ENCODE peak calls at places on chromosomes 5 and 9, in five cellular contexts. One of them, this sample, is unnamed.

GRCh38 chr9:107190031-107190935 is 92.8 kb upstream of the RAD23B start:
- DNase-seq in breast epithelium: no peak
- DNase-seq in dorsolateral prefrontal cortex: no peak
- DNase-seq in kidney: no peak
- DNase-seq in CD8-positive, alpha-beta T cell: no peak
- DNase-seq in this sample: no peak

GRCh38 chr9:6910032-6910431 is 152.3 kb downstream of the KDM4C start:
- DNase-seq in breast epithelium: no peak
- DNase-seq in CD8-positive, alpha-beta T cell: no peak
- DNase-seq in kidney: no peak
- DNase-seq in dorsolateral prefrontal cortex: no peak
- DNase-seq in this sample: no peak

GRCh38 chr5:172559004-172559932 is 81.8 kb upstream of the NEURL1B start:
- DNase-seq in dorsolateral prefrontal cortex: no peak
- DNase-seq in breast epithelium: no peak
- DNase-seq in CD8-positive, alpha-beta T cell: no peak
- DNase-seq in kidney: peak
- DNase-seq in this sample: no peak

GRCh38 chr5:93126634-93127033 is 454.4 kb downstream of the NR2F1-AS1 start:
- DNase-seq in kidney: no peak
- DNase-seq in CD8-positive, alpha-beta T cell: no peak
- DNase-seq in breast epithelium: no peak
- DNase-seq in dorsolateral prefrontal cortex: no peak
- DNase-seq in this sample: no peak

GRCh38 chr9:27124151-27124550 is 15.1 kb downstream of the TEK start:
- DNase-seq in kidney: no peak
- DNase-seq in dorsolateral prefrontal cortex: no peak
- DNase-seq in breast epithelium: no peak
- DNase-seq in CD8-positive, alpha-beta T cell: no peak
- DNase-seq in this sample: no peak

GRCh38 chr5:15492545-15492944 is 7.4 kb upstream of the FBXL7 start:
- DNase-seq in CD8-positive, alpha-beta T cell: no peak
- DNase-seq in breast epithelium: no peak
- DNase-seq in dorsolateral prefrontal cortex: no peak
- DNase-seq in kidney: no peak
- DNase-seq in this sample: no peak

GRCh38 chr5:634191-634590 is 22.1 kb downstream of the CEP72 start:
- DNase-seq in dorsolateral prefrontal cortex: no peak
- DNase-seq in CD8-positive, alpha-beta T cell: no peak
- DNase-seq in breast epithelium: no peak
- DNase-seq in kidney: peak
- DNase-seq in this sample: no peak

GRCh38 chr9:93896093-93896492 is 59.1 kb downstream of the BARX1 start:
- DNase-seq in kidney: no peak
- DNase-seq in CD8-positive, alpha-beta T cell: no peak
- DNase-seq in dorsolateral prefrontal cortex: no peak
- DNase-seq in breast epithelium: peak
- DNase-seq in this sample: no peak

GRCh38 chr5:93735378-93735777 is 6.0 kb downstream of the POU5F2 start:
- DNase-seq in CD8-positive, alpha-beta T cell: no peak
- DNase-seq in kidney: no peak
- DNase-seq in breast epithelium: no peak
- DNase-seq in dorsolateral prefrontal cortex: no peak
- DNase-seq in this sample: no peak

GRCh38 chr5:73796164-73797141 is 170.5 kb downstream of the ARHGEF28 start:
- DNase-seq in breast epithelium: no peak
- DNase-seq in kidney: peak
- DNase-seq in dorsolateral prefrontal cortex: no peak
- DNase-seq in CD8-positive, alpha-beta T cell: no peak
- DNase-seq in this sample: no peak

GRCh38 chr5:10663531-10664183 is 97.4 kb downstream of the DAP start:
- DNase-seq in dorsolateral prefrontal cortex: no peak
- DNase-seq in CD8-positive, alpha-beta T cell: no peak
- DNase-seq in breast epithelium: no peak
- DNase-seq in kidney: no peak
- DNase-seq in this sample: no peak

GRCh38 chr5:67773439-67773988 is 442.0 kb upstream of the PIK3R1 start:
- DNase-seq in dorsolateral prefrontal cortex: peak
- DNase-seq in CD8-positive, alpha-beta T cell: no peak
- DNase-seq in breast epithelium: no peak
- DNase-seq in kidney: no peak
- DNase-seq in this sample: no peak

DNA sequence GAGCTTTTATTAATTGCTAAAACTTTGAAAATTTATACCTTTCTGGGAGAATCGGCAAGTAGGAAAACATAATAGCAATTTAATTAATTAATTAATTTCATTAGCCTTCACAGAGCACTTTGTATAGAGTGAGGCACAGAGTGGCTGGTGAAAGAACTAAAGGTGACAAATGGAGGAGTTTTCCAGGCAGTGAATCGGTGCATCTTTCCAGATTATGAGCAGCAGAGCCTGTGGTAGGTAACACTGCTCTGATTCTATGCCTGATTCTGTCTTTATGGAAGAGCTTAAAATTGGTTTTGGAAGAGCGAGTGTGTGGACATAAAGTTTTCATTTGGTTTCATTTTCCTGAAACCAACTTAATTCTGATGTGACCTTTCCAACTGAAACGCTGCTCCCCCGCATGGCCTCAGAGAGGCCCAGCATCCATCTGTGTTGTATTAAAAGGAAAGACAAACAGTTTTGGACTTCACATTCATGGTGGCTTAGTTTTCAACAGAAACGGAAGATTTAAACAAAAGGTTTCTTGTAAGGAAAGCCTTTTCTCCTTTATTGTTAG is 188.9 kb upstream of the RPS23 start:
- DNase-seq in kidney: no peak
- DNase-seq in dorsolateral prefrontal cortex: no peak
- DNase-seq in CD8-positive, alpha-beta T cell: no peak
- DNase-seq in breast epithelium: no peak
- DNase-seq in this sample: no peak
- TF ChIP-seq CTCF in kidney: no peak
- TF ChIP-seq CTCF in dorsolateral prefrontal cortex: no peak
- TF ChIP-seq CTCF in CD8-positive, alpha-beta T cell: no peak
- TF ChIP-seq CTCF in breast epithelium: no peak
- TF ChIP-seq CTCF in this sample: no peak

DNA sequence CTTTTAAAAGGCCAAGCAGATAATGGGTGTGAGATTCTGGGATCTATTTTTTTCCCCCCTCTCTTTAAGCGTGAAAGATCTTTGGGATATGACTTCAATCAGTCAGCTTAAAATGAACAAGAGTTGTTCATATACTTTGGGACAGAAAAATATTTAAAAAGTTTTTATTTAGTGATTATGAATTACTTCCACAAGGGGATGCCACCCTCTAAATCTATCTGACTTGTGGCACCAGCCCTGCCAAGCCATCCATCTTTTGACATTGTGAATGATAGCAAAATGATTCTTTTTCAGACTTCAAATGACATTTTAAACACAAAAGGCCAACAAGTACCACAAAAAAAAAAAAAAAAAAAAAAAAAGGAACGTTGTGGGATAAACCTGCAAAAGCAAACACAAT is 111.0 kb upstream of the HMHB1 start:
- DNase-seq in kidney: no peak
- DNase-seq in dorsolateral prefrontal cortex: no peak
- DNase-seq in breast epithelium: no peak
- DNase-seq in CD8-positive, alpha-beta T cell: no peak
- DNase-seq in this sample: no peak
- TF ChIP-seq CTCF in kidney: no peak
- TF ChIP-seq CTCF in dorsolateral prefrontal cortex: no peak
- TF ChIP-seq CTCF in breast epithelium: no peak
- TF ChIP-seq CTCF in CD8-positive, alpha-beta T cell: no peak
- TF ChIP-seq CTCF in this sample: no peak

GRCh38 chr9:36208521-36209253 is 18.0 kb downstream of the CLTA start:
- DNase-seq in CD8-positive, alpha-beta T cell: no peak
- DNase-seq in kidney: no peak
- DNase-seq in dorsolateral prefrontal cortex: no peak
- DNase-seq in breast epithelium: no peak
- DNase-seq in this sample: no peak

GRCh38 chr9:36210722-36211121 is 20.0 kb downstream of the CLTA start:
- DNase-seq in dorsolateral prefrontal cortex: no peak
- DNase-seq in breast epithelium: no peak
- DNase-seq in CD8-positive, alpha-beta T cell: no peak
- DNase-seq in kidney: no peak
- DNase-seq in this sample: no peak

GRCh38 chr9:36207016-36207415 is 16.3 kb downstream of the CLTA start:
- DNase-seq in CD8-positive, alpha-beta T cell: no peak
- DNase-seq in kidney: no peak
- DNase-seq in dorsolateral prefrontal cortex: peak
- DNase-seq in breast epithelium: no peak
- DNase-seq in this sample: no peak

GRCh38 chr9:36207546-36208012 is 16.9 kb downstream of the CLTA start:
- DNase-seq in breast epithelium: no peak
- DNase-seq in CD8-positive, alpha-beta T cell: no peak
- DNase-seq in kidney: no peak
- DNase-seq in dorsolateral prefrontal cortex: no peak
- DNase-seq in this sample: no peak

DNA sequence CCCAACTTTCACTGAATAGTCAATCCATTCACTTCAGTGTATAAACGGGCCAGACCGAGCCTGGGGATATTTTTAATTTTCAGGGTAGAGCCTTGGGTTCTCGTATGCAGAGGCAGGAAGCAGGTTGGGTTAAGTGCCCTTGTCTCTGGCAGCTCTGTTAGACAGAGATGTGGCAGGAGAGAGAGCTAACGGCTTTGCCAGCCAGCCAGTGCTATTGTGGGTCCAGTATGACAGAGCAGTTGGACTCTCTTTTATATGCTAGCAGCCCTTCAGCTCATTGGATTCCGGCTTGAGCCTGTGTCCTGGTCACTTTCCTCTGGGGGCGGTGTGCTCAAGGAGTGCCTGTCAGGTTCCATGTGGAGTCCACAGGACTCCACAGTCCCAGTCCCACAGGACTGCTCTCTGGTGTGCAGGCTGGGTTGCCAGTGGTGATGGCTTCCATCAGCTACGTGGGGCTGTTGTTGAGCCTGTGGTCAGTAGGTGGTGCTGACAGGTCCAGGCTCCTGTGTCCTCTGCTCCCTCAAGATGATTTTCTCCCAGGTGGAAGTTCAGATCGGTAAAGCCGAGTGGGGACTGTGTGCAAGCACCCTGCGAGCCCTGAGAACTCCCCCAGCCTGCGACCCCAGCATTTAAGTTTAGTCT is 14.3 kb downstream of the CLTA start:
- DNase-seq in CD8-positive, alpha-beta T cell: no peak
- DNase-seq in dorsolateral prefrontal cortex: no peak
- DNase-seq in breast epithelium: no peak
- DNase-seq in kidney: no peak
- DNase-seq in this sample: no peak
- TF ChIP-seq CTCF in CD8-positive, alpha-beta T cell: no peak
- TF ChIP-seq CTCF in dorsolateral prefrontal cortex: no peak
- TF ChIP-seq CTCF in breast epithelium: no peak
- TF ChIP-seq CTCF in kidney: peak
- TF ChIP-seq CTCF in this sample: peak

DNA sequence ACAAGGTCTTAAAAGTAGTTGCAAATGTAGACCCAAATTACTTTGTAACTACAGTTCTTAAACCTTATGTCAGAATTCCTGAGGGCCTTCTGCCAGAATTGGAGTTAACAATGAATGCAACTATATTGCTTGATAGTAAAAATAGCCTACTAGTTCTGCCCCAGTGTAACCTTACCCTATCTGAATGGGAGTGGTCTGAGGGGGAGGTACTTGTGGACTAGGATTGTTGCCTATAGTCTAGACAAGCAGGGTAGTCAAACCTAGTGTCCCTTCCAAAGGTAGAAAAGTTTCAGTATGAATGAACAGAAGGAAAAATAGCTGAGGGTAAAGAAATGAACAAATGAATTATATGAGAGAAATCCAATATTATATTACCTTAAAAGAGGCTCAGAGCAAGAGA is 242.2 kb downstream of the PJA2 start:
- DNase-seq in kidney: no peak
- DNase-seq in CD8-positive, alpha-beta T cell: no peak
- DNase-seq in dorsolateral prefrontal cortex: no peak
- DNase-seq in breast epithelium: no peak
- DNase-seq in this sample: no peak
- TF ChIP-seq CTCF in kidney: no peak
- TF ChIP-seq CTCF in CD8-positive, alpha-beta T cell: no peak
- TF ChIP-seq CTCF in dorsolateral prefrontal cortex: no peak
- TF ChIP-seq CTCF in breast epithelium: no peak
- TF ChIP-seq CTCF in this sample: no peak

GRCh38 chr9:114386886-114387677 is 700 bp downstream of the AKNA start:
- DNase-seq in breast epithelium: no peak
- DNase-seq in dorsolateral prefrontal cortex: peak
- DNase-seq in CD8-positive, alpha-beta T cell: no peak
- DNase-seq in kidney: peak
- DNase-seq in this sample: no peak

GRCh38 chr9:114384836-114385411 is 2.9 kb downstream of the AKNA start:
- DNase-seq in dorsolateral prefrontal cortex: no peak
- DNase-seq in kidney: no peak
- DNase-seq in breast epithelium: no peak
- DNase-seq in CD8-positive, alpha-beta T cell: no peak
- DNase-seq in this sample: no peak

GRCh38 chr9:114386361-114386885 is 1.4 kb downstream of the AKNA start:
- DNase-seq in breast epithelium: no peak
- DNase-seq in dorsolateral prefrontal cortex: no peak
- DNase-seq in kidney: no peak
- DNase-seq in CD8-positive, alpha-beta T cell: no peak
- DNase-seq in this sample: no peak

GRCh38 chr9:114383866-114384231 is 3.9 kb downstream of the AKNA start:
- DNase-seq in kidney: no peak
- DNase-seq in breast epithelium: no peak
- DNase-seq in dorsolateral prefrontal cortex: no peak
- DNase-seq in CD8-positive, alpha-beta T cell: no peak
- DNase-seq in this sample: no peak

DNA sequence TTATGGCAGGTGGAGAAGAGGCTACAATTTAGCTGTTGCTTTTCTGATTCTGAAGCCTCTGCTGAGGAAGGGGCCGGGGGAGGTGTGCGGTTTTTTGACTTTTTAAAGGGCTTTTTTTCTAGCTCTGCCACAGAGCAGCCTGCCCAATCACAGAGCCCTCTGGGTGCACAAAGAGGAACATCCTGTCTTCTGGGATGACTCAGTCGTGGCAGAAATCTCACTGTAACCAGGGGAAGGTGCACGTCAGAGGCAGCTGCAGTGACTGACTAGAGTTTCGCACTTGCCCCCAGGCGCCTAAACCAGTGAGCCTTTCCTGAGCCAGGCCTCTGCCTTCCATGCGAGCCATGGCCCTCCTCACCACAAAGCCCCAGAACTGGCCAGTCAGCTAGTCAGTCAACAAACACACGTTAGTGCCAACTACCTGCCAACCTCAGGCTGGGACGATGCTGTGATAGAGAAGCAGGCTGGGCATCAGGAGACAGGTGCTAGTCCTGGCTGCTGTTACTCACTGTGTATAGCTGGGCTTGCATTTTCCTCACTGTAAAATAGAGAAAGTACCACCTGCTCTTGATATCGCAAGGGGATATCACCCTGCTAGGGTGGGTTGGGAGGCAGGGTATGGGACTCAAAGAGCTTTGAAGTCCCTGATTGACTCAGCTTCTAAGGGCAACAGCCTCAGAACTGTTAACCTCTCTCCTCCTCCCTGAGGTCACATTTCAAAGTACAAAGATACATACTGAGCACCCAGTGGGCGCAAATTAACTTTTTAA is 2.2 kb downstream of the AKNA start:
- DNase-seq in breast epithelium: peak
- DNase-seq in kidney: peak
- DNase-seq in dorsolateral prefrontal cortex: no peak
- DNase-seq in CD8-positive, alpha-beta T cell: peak
- DNase-seq in this sample: no peak
- TF ChIP-seq CTCF in breast epithelium: no peak
- TF ChIP-seq CTCF in kidney: no peak
- TF ChIP-seq CTCF in dorsolateral prefrontal cortex: no peak
- TF ChIP-seq CTCF in CD8-positive, alpha-beta T cell: no peak
- TF ChIP-seq CTCF in this sample: no peak

This sample was measured in neural crest cell.